ENCODE peak calls at places on chromosomes 7 and 10, in five cellular contexts. F is heart right ventricle; R is uterus; O is CD8-positive, alpha-beta T cell; Q is HCT116. X is an unnamed sample.
A peak's percentile ranks its signal among the peaks of the same experiment; 100 is the strongest.

GRCh38 chr7:143407296-143408246 is 1.1 kb downstream of the EPHA1 start:
- DNase-seq in F (no peak), R (no peak), O (peak; percentile 77), Q (no peak), X (no peak)

GRCh38 chr10:76786673-76787072 is 850.9 kb downstream of the KCNMA1 start:
- DNase-seq in F (no peak), R (no peak), O (no peak), Q (no peak), X (no peak)

GRCh38 chr7:85890244-85890811 is 703.5 kb upstream of the SEMA3D start:
- DNase-seq in F (no peak), R (no peak), O (no peak), Q (peak; percentile 6), X (no peak)

GRCh38 chr7:37117261-37117660 is 331.4 kb downstream of the ELMO1 start:
- DNase-seq in F (no peak), R (no peak), O (no peak), Q (no peak), X (no peak)

GRCh38 chr7:35482231-35482630 is 212.7 kb downstream of the HERPUD2 start:
- DNase-seq in F (no peak), R (no peak), O (no peak), Q (no peak), X (no peak)

GRCh38 chr7:32916006-32916405 is 24.4 kb upstream of the KBTBD2 start:
- DNase-seq in F (no peak), R (no peak), O (no peak), Q (no peak), X (no peak)

GRCh38 chr10:112950714-112951348 is 784 bp downstream of the TCF7L2 start:
- DNase-seq in F (peak; percentile 34), R (peak; percentile 49), O (no peak), Q (no peak), X (peak; percentile 23)

GRCh38 chr10:6637053-6637452 is 57.0 kb upstream of the PRKCQ start:
- DNase-seq in F (no peak), R (no peak), O (no peak), Q (no peak), X (no peak)

GRCh38 chr10:22693371-22693784 is 21.0 kb downstream of the PIP4K2A start:
- DNase-seq in F (no peak), R (no peak), O (no peak), Q (no peak), X (no peak)

GRCh38 chr7:926061-927030 is 28.1 kb downstream of the ADAP1 start:
- DNase-seq in F (no peak), R (peak; percentile 13), O (no peak), Q (no peak), X (peak; percentile 18)

GRCh38 chr10:132616995-132617780 is 79.6 kb downstream of the INPP5A start:
- DNase-seq in F (no peak), R (peak; percentile 12), O (no peak), Q (no peak), X (no peak)

GRCh38 chr10:49366460-49366859 is 29.4 kb downstream of the DRGX start:
- DNase-seq in F (no peak), R (no peak), O (peak; percentile 11), Q (no peak), X (peak; percentile 15)

GRCh38 chr7:149625339-149625946 is 127.8 kb upstream of the ZNF746 start:
- DNase-seq in F (peak; percentile 58), R (peak; percentile 63), O (peak; percentile 65), Q (peak; percentile 42), X (no peak)

GRCh38 chr10:29395409-29395808 is 106.5 kb downstream of the LYZL1 start:
- DNase-seq in F (no peak), R (no peak), O (no peak), Q (no peak), X (peak; percentile 40)

GRCh38 chr10:130137077-130137448 is 872 bp downstream of the GLRX3 start:
- DNase-seq in F (no peak), R (no peak), O (no peak), Q (no peak), X (no peak)

GRCh38 chr10:48505394-48506112 is 99.3 kb downstream of the ARHGAP22 start:
- DNase-seq in F (no peak), R (no peak), O (peak; percentile 35), Q (no peak), X (no peak)

GRCh38 chr7:20651960-20652544 is 36.6 kb downstream of the ABCB5 start:
- DNase-seq in F (no peak), R (no peak), O (no peak), Q (peak; percentile 15), X (no peak)

GRCh38 chr10:99429521-99430095 is 816 bp downstream of the GOT1 start:
- DNase-seq in F (no peak), R (no peak), O (no peak), Q (no peak), X (no peak)

GRCh38 chr10:86876748-86877147 is 80.7 kb downstream of the MMRN2 start:
- DNase-seq in F (no peak), R (no peak), O (no peak), Q (no peak), X (no peak)

GRCh38 chr10:62732841-62733653 is 71.5 kb upstream of the ADO start:
- DNase-seq in F (no peak), R (no peak), O (peak; percentile 69), Q (peak; percentile 71), X (no peak)

GRCh38 chr10:92419740-92420553 is 129.0 kb downstream of the MARCHF5 start:
- DNase-seq in F (peak; percentile 24), R (peak; percentile 20), O (no peak), Q (no peak), X (peak; percentile 88)
- TF ChIP-seq CTCF in F (no peak), R (peak; percentile 33), O (no peak), Q (peak; percentile 16), X (no peak)

GRCh38 chr10:127871631-127872010 is 21.1 kb downstream of the CLRN3 start:
- DNase-seq in F (no peak), R (no peak), O (no peak), Q (no peak), X (no peak)
- H3K4me1 ChIP-seq in F (peaks cover 18% of the 10 kb centered on the region), R (no peaks in the 10 kb centered on the region), O (no peaks in the 10 kb centered on the region), Q (no peaks in the 10 kb centered on the region), X (no peaks in the 10 kb centered on the region)

DNA sequence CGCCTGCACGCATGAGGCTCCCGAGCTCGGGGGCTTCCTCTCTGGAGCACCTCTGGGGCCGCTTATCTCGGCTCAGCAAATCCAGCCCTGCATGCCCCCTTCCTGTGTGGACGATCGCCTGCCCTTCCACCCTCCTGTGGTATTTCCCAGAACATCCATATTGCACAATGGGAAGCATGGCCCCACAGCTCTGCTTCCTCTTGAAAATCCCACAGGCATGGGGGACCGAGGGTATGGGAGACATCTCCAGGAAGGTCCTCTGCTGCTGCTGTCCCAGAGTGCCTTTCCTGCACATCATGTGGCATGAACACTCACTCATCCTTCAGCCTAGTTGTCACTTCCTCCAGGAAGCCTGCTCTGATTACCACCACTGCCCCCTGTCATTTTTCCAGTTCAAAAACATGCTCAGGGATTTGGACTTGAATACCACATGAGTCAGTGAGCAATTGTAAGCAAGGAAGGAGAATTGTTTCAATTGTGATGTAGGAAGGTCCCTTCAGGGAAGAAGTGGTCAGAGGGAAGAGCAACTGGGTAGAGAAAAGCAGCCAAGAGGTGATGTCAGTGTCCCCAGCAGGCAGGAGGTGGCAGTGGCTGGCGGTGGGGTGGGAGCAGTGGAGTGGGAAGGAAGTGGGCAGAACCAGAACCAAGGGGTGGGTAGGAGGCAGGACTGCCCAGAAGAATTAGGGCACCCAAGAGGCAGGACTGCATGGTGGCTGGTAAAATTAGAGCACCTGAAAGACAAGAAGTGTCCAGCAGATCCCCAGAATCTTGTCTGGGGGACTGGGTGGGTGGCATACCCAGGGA is 67.5 kb upstream of the ZMIZ1 start:
- DNase-seq in F (no peak), R (no peak), O (no peak), Q (no peak), X (no peak)
- TF ChIP-seq CTCF in F (no peak), R (no peak), O (no peak), Q (no peak), X (peak; percentile 20)

DNA sequence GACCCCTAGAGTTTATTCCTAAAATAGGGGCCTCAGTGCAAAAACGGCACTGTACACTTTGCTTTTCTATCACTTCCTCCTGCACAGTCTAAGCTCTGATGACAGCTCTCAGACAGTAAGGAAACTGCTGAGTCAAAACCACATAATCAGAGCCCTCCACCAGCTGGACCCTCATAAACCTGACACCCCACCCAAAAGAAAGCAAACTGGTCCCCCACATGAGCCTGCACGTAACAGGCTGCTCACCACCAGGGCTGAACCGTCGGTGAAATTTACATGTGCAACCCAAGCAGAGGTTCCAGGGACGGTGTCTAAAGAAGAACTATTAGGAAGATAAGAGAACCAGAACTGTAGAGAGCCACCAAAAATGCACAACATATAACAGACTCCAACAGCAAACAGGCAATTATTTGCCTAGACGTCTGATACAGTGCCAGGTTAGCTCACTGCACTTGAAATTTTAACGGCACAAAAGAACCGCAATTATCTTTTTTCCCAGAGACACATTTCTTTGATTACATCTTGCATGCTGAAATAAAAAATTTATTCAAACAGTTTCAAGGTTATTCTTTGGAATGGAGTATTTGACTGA is 19.6 kb downstream of the SGMS1 start:
- DNase-seq in F (no peak), R (no peak), O (no peak), Q (no peak), X (no peak)
- H3K4me1 ChIP-seq in F (peaks cover 87% of the 10 kb centered on the region), R (peaks cover 22% of the 10 kb centered on the region), O (peaks cover 31% of the 10 kb centered on the region), Q (peaks cover 11% of the 10 kb centered on the region), X (peaks cover 74% of the 10 kb centered on the region)

GRCh38 chr7:50358306-50358705 is 53.8 kb downstream of the IKZF1 start:
- DNase-seq in F (no peak), R (no peak), O (no peak), Q (no peak), X (no peak)
- TF ChIP-seq CTCF in F (no peak), R (no peak), O (no peak), Q (no peak), X (no peak)

X was measured in upper lobe of left lung.